ENCODE peak calls at places on chromosomes 12 and 14, in four cellular contexts. W, P, Y and E are unnamed samples.

GRCh38 chr14:104570869-104571635 is 8.5 kb upstream of the C14orf180 start:
- DNase-seq in P (no peak), W (no peak), Y (no peak), E (no peak)

GRCh38 chr14:75430526-75430925 is 2.7 kb downstream of the JDP2 start:
- DNase-seq in Y (peak), W (no peak), P (no peak), E (no peak)

GRCh38 chr12:52082988-52083637 is 3.6 kb downstream of the SMIM41 start:
- DNase-seq in P (peak), W (peak), Y (peak), E (peak)

GRCh38 chr14:94388027-94388895 is at the start of gene SERPINA1:
- DNase-seq in Y (no peak), W (no peak), P (no peak), E (peak)

GRCh38 chr14:75132374-75133086 is 5.7 kb upstream of the NEK9 start:
- DNase-seq in W (peak), Y (peak), P (peak), E (peak)

GRCh38 chr14:44701563-44702263 is 194.6 kb upstream of the FSCB start:
- DNase-seq in P (no peak), Y (no peak), W (no peak), E (no peak)

GRCh38 chr12:59115995-59116394 is 195.7 kb upstream of the LRIG3 start:
- DNase-seq in P (no peak), W (no peak), Y (no peak), E (no peak)

GRCh38 chr12:57006809-57007475 is 596 bp upstream of the ZBTB39 start:
- DNase-seq in Y (no peak), P (no peak), W (no peak), E (no peak)

GRCh38 chr12:65881348-65881961 is 57.2 kb downstream of the HMGA2 start:
- DNase-seq in Y (peak), W (peak), P (no peak), E (no peak)

GRCh38 chr12:50257226-50258166 is 25.8 kb downstream of the LIMA1 start:
- DNase-seq in P (peak), W (no peak), Y (no peak), E (no peak)

GRCh38 chr14:55339770-55340169 is 68.5 kb downstream of the FBXO34 start:
- DNase-seq in W (no peak), Y (no peak), P (no peak), E (no peak)

GRCh38 chr14:36300337-36300736 is 20.1 kb downstream of the MBIP start:
- DNase-seq in P (peak), Y (no peak), W (no peak), E (no peak)

GRCh38 chr14:101193126-101193844 is 289.8 kb upstream of the RTL1 start:
- DNase-seq in Y (no peak), W (no peak), P (no peak), E (no peak)

GRCh38 chr14:65134651-65135579 is 32.6 kb upstream of the MAX start:
- DNase-seq in W (no peak), P (peak), Y (no peak), E (peak)

GRCh38 chr12:100706029-100706428 is 88.5 kb upstream of the ANO4 start:
- DNase-seq in W (no peak), P (peak), Y (peak), E (peak)

GRCh38 chr12:116492703-116493324 is 66.4 kb upstream of the MAP1LC3B2 start:
- DNase-seq in W (no peak), P (peak), Y (peak), E (peak)

GRCh38 chr12:18932715-18933114 is 194.8 kb downstream of the CAPZA3 start:
- DNase-seq in P (no peak), W (no peak), Y (peak), E (no peak)

GRCh38 chr14:92624764-92625163 is 111.2 kb downstream of the RIN3 start:
- DNase-seq in W (no peak), P (no peak), Y (no peak), E (no peak)

GRCh38 chr12:68011882-68012207 is 22.6 kb downstream of the IFNG-AS1 start:
- DNase-seq in W (no peak), P (no peak), Y (peak), E (no peak)

GRCh38 chr12:54549774-54550451 is 512 bp downstream of the PDE1B start:
- DNase-seq in P (no peak), Y (peak), W (no peak), E (no peak)

GRCh38 chr14:46344327-46344937 is 307.1 kb downstream of the RPL10L start:
- DNase-seq in P (peak), W (peak), Y (no peak), E (peak)

GRCh38 chr14:68552597-68552996 is 240.3 kb downstream of the ZFP36L1 start:
- DNase-seq in Y (no peak), P (no peak), W (no peak), E (peak)

GRCh38 chr12:31228811-31229792 is 96.8 kb downstream of the SINHCAF start:
- DNase-seq in Y (no peak), W (no peak), P (peak), E (peak)

GRCh38 chr12:98294426-98294825 is 221.0 kb upstream of the TMPO start:
- DNase-seq in Y (no peak), P (no peak), W (no peak), E (no peak)

GRCh38 chr12:120705618-120706017 is 4.6 kb upstream of the UNC119B start:
- DNase-seq in P (no peak), Y (no peak), W (no peak), E (no peak)

GRCh38 chr12:75658826-75659823 is 147.7 kb upstream of the KRR1 start:
- DNase-seq in Y (peak), P (peak), W (no peak), E (peak)

GRCh38 chr14:92215579-92215978 is 93.8 kb downstream of the CPSF2 start:
- DNase-seq in P (no peak), W (no peak), Y (peak), E (peak)

GRCh38 chr12:26726956-26727355 is 106.0 kb downstream of the ITPR2 start:
- DNase-seq in Y (no peak), W (no peak), P (no peak), E (no peak)

GRCh38 chr14:74567219-74567618 is 44.8 kb downstream of the LTBP2 start:
- DNase-seq in Y (no peak), P (no peak), W (no peak), E (no peak)

GRCh38 chr12:59823535-59823934 is 227.7 kb downstream of the SLC16A7 start:
- DNase-seq in W (no peak), Y (peak), P (no peak), E (no peak)

GRCh38 chr12:76519538-76519937 is 40.0 kb downstream of the OSBPL8 start:
- DNase-seq in P (no peak), W (no peak), Y (no peak), E (no peak)

GRCh38 chr14:22780941-22781605 is 14.6 kb downstream of the OXA1L start:
- DNase-seq in W (no peak), P (no peak), Y (no peak), E (no peak)

GRCh38 chr12:84502907-84503787 is 409.5 kb downstream of the SLC6A15 start:
- DNase-seq in P (peak), W (peak), Y (peak), E (peak)

GRCh38 chr14:104528496-104528895 is 51.1 kb upstream of the C14orf180 start:
- DNase-seq in W (no peak), Y (no peak), P (no peak), E (no peak)